ENCODE peak calls at places on chromosome 16, in ten cellular contexts. Y is neural progenitor cell, K is endodermal cell, B is mammary epithelial cell, F is thoracic aorta, E is MM.1S, G is adrenal gland, P is cardiac muscle cell, O is mucosa of descending colon, J is left ventricle myocardium inferior. W is an unnamed sample. For H3K4me1, the result is how much of the 10 kb centered on the place peaks cover.

GRCh38 chr16:85173981-85174751 is 61.9 kb upstream of the CIBAR2 start:
- DNase-seq in Y (peak), K (peak), B (peak), F (no peak), E (no peak), G (peak), P (peak), O (peak), J (no peak), W (peak)

GRCh38 chr16:70686376-70687171 is 721 bp upstream of the MTSS2 start:
- DNase-seq in Y (no peak), K (peak), B (no peak), F (no peak), E (no peak), G (no peak), P (no peak), O (no peak), J (no peak), W (no peak)

GRCh38 chr16:53115773-53116172 is 61.0 kb downstream of the CHD9 start:
- DNase-seq in Y (no peak), K (no peak), B (no peak), F (no peak), E (no peak), G (no peak), P (no peak), O (no peak), J (no peak), W (no peak)

GRCh38 chr16:75092777-75093176 is 23.8 kb downstream of the LDHD start:
- DNase-seq in Y (no peak), K (no peak), B (no peak), F (no peak), E (no peak), G (no peak), P (no peak), O (peak), J (no peak), W (peak)

GRCh38 chr16:72995151-72995881 is 52.6 kb downstream of the ZFHX3 start:
- DNase-seq in Y (peak), K (peak), B (no peak), F (no peak), E (no peak), G (no peak), P (no peak), O (no peak), J (no peak), W (peak)

GRCh38 chr16:10040136-10041080 is 141.8 kb downstream of the GRIN2A start:
- DNase-seq in Y (peak), K (peak), B (no peak), F (no peak), E (no peak), G (no peak), P (no peak), O (no peak), J (no peak), W (no peak)

GRCh38 chr16:47033176-47033575 is 59.7 kb upstream of the DNAJA2 start:
- DNase-seq in Y (no peak), K (no peak), B (no peak), F (no peak), E (no peak), G (no peak), P (no peak), O (no peak), J (no peak), W (no peak)

GRCh38 chr16:22296225-22297113 is 740 bp upstream of the POLR3E start:
- DNase-seq in Y (peak), K (no peak), B (no peak), F (no peak), E (peak), G (no peak), P (no peak), O (peak), J (no peak), W (no peak)

GRCh38 chr16:89365044-89365467 is 125.3 kb downstream of the ANKRD11 start:
- DNase-seq in Y (no peak), K (no peak), B (peak), F (no peak), E (no peak), G (no peak), P (peak), O (no peak), J (no peak), W (no peak)

GRCh38 chr16:4957720-4958509 is at the start of gene SEC14L5:
- DNase-seq in Y (peak), K (peak), B (peak), F (peak), E (peak), G (peak), P (peak), O (peak), J (peak), W (peak)

GRCh38 chr16:67968440-67969285 is at the start of gene SLC12A4:
- DNase-seq in Y (peak), K (peak), B (peak), F (peak), E (peak), G (peak), P (peak), O (peak), J (peak), W (peak)

GRCh38 chr16:12258806-12259205 is 282.3 kb downstream of the SNX29 start:
- DNase-seq in Y (no peak), K (no peak), B (no peak), F (no peak), E (no peak), G (no peak), P (no peak), O (no peak), J (no peak), W (no peak)

GRCh38 chr16:82396509-82396908 is 226.5 kb upstream of the MPHOSPH6 start:
- DNase-seq in Y (no peak), K (no peak), B (no peak), F (no peak), E (no peak), G (no peak), P (no peak), O (no peak), J (no peak), W (no peak)

GRCh38 chr16:89319883-89320716 is 102.6 kb downstream of the ZNF778 start:
- DNase-seq in Y (no peak), K (no peak), B (peak), F (peak), E (peak), G (peak), P (peak), O (no peak), J (no peak), W (peak)

GRCh38 chr16:48136547-48137360 is 19.0 kb downstream of the ABCC12 start:
- DNase-seq in Y (no peak), K (no peak), B (no peak), F (no peak), E (no peak), G (peak), P (peak), O (no peak), J (no peak), W (no peak)

GRCh38 chr16:49664221-49665215 is 191.4 kb downstream of the ZNF423 start:
- DNase-seq in Y (no peak), K (no peak), B (no peak), F (no peak), E (no peak), G (no peak), P (peak), O (no peak), J (peak), W (no peak)

GRCh38 chr16:74738134-74738541 is 36.5 kb downstream of the FA2H start:
- DNase-seq in Y (peak), K (peak), B (no peak), F (no peak), E (no peak), G (no peak), P (no peak), O (no peak), J (no peak), W (peak)

GRCh38 chr16:59121411-59121810 is 387.3 kb upstream of the GOT2 start:
- DNase-seq in Y (no peak), K (no peak), B (no peak), F (no peak), E (no peak), G (no peak), P (no peak), O (no peak), J (no peak), W (no peak)

DNA sequence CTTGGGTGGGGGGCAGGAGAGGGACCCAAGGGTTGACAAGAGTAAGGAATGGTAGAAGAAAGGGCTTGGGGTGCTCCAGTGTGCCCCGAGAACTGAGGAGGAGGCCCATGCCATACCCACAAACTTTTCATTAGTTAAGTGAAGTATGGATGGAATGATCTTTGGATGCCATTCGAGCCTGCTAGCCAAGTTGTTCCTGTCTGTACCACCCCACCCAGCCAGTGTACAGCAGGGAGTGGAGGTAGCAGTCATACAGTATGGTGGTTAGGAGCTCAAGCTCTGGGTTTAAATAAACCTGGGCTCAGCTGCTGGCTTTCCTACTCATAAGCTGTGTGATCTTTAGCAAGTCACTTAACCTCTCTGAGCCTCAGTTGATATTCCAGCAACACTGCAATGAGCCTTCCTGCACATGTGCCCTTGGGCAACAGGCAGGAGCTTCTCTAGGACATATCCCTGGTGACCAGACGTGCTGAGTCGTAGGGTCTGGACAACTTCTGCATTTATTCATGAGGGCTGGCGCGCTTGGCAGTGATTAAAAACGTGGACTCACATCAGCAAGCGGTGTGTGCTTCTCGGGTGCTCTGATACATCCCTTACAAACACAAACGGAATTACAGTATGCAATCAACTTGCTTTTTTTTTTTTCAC is 22.9 kb downstream of the ITPRIPL2 start:
- DNase-seq in Y (no peak), K (no peak), B (peak), F (no peak), E (no peak), G (peak), P (no peak), O (peak), J (no peak), W (peak)
- H3K4me1 ChIP-seq in Y (under half), K (under half), B (under half), F (under half), E (under half), G (under half), P (under half), O (under half), J (half or more), W (under half)

GRCh38 chr16:52071101-52071500 is 475.8 kb downstream of the TOX3 start:
- DNase-seq in Y (no peak), K (no peak), B (no peak), F (no peak), E (no peak), G (no peak), P (no peak), O (no peak), J (no peak), W (no peak)

GRCh38 chr16:52070341-52071057 is 476.4 kb downstream of the TOX3 start:
- DNase-seq in Y (no peak), K (no peak), B (no peak), F (no peak), E (no peak), G (no peak), P (no peak), O (no peak), J (no peak), W (no peak)

GRCh38 chr16:52068447-52069074 is 478.4 kb downstream of the TOX3 start:
- DNase-seq in Y (peak), K (peak), B (peak), F (no peak), E (peak), G (peak), P (peak), O (peak), J (no peak), W (peak)

GRCh38 chr16:52066951-52067350 is 480.0 kb downstream of the TOX3 start:
- DNase-seq in Y (no peak), K (no peak), B (no peak), F (no peak), E (no peak), G (no peak), P (no peak), O (no peak), J (no peak), W (no peak)

GRCh38 chr16:52069866-52070265 is 477.1 kb downstream of the TOX3 start:
- DNase-seq in Y (peak), K (peak), B (peak), F (no peak), E (no peak), G (no peak), P (peak), O (no peak), J (no peak), W (no peak)
- TF ChIP-seq CTCF in Y (peak), K (peak), B (peak), F (no peak), E (no peak), G (no peak), P (peak), O (no peak), J (peak), W (no peak)

DNA sequence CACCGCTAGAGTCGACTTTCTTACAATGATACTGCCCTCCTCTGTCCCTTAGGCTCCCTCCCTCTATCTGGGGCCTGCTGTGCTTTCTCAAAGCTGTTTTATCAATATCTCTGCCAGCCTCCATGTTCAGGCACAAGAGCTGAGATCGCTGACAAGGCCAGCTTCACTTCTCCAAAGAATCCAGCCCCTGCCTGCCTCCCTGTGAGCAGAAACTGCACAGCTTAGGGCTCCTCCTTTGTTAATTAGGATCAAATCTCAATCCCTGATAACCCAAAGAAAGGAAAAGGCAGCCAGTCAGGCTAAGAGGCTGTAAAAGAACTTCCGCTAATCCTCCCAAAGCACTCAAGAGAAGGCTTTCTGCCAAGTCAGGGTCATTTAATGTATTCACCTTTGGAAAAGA is 616.0 kb upstream of the CDH11 start:
- DNase-seq in Y (peak), K (peak), B (no peak), F (no peak), E (no peak), G (no peak), P (peak), O (no peak), J (no peak), W (no peak)
- H3K4me1 ChIP-seq in Y (under half), K (under half), B (under half), F (under half), E (under half), G (under half), P (under half), O (under half), J (under half), W (under half)

GRCh38 chr16:8355714-8356113 is 234.6 kb downstream of the TMEM114 start:
- DNase-seq in Y (peak), K (peak), B (no peak), F (no peak), E (no peak), G (no peak), P (no peak), O (no peak), J (no peak), W (no peak)
- TF ChIP-seq CTCF in Y (peak), K (peak), B (no peak), F (no peak), E (no peak), G (no peak), P (no peak), O (no peak), J (no peak), W (no peak)

DNA sequence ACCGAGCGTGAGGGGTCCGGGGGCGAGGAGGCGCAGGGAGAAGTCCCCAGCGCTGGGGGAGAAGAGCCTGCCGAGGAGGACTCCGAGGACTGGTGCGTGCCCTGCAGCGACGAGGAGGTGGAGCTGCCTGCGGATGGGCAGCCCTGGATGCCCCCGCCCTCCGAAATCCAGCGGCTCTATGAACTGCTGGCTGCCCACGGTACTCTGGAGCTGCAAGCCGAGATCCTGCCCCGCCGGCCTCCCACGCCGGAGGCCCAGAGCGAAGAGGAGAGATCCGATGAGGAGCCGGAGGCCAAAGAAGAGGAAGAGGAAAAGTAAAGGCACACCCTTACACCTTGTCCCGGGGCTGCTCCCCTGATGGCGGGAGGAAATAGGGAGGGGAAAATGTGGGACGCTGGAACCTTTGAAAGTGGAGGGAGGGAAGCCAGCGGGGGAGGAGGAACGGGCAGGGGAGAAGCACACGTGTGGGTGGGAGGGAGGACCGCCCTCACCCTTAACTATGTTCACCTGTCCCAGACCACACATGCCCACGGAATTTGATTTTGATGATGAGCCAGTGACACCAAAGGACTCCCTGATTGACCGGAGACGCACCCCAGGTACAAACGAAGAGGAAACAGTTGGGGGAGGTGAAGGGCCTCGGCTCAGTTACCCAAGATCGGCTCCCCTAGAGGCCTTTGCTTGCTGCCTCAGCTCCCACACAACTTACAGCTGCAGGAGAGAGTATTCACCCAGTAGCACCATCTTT is 916 bp downstream of the PAGR1 start:
- DNase-seq in Y (peak), K (peak), B (peak), F (no peak), E (peak), G (peak), P (peak), O (peak), J (peak), W (peak)
- H3K4me1 ChIP-seq in Y (under half), K (under half), B (under half), F (under half), E (under half), G (half or more), P (under half), O (half or more), J (half or more), W (half or more)

GRCh38 chr16:2295056-2295798 is 27.3 kb upstream of the RNPS1 start:
- DNase-seq in Y (no peak), K (no peak), B (no peak), F (no peak), E (peak), G (no peak), P (no peak), O (no peak), J (no peak), W (no peak)

GRCh38 chr16:2299121-2299914 is 31.4 kb upstream of the RNPS1 start:
- DNase-seq in Y (no peak), K (no peak), B (no peak), F (no peak), E (no peak), G (no peak), P (no peak), O (no peak), J (no peak), W (no peak)

GRCh38 chr16:2298621-2299020 is 30.7 kb upstream of the RNPS1 start:
- DNase-seq in Y (no peak), K (no peak), B (no peak), F (no peak), E (no peak), G (no peak), P (no peak), O (no peak), J (no peak), W (no peak)

GRCh38 chr16:2297506-2297860 is 29.6 kb upstream of the RNPS1 start:
- DNase-seq in Y (no peak), K (no peak), B (no peak), F (no peak), E (no peak), G (no peak), P (no peak), O (no peak), J (no peak), W (no peak)

GRCh38 chr16:2296662-2297505 is 29.0 kb upstream of the RNPS1 start:
- DNase-seq in Y (peak), K (peak), B (no peak), F (no peak), E (peak), G (peak), P (peak), O (peak), J (no peak), W (no peak)
- TF ChIP-seq CTCF in Y (peak), K (peak), B (peak), F (peak), E (peak), G (peak), P (peak), O (no peak), J (peak), W (peak)

DNA sequence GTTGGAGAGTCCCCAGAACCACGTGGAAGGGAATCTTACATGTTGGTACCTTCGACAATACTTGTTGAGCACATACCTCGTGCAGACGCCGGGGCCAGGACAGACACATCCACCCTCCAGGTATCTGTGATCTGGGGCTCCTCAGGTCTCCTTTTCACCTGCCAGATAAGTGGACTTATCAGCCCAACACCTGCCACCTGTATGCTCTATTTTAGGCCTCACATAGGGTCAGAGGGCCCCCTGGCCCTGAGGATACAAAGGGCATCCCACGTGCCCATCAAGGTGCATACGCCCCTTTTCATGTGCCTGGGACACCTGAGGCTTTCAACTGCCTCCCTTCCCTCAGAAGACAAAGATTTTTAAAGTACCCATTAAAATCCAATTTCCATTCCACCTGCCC is 212.7 kb downstream of the MRTFB start:
- DNase-seq in Y (no peak), K (peak), B (no peak), F (no peak), E (no peak), G (no peak), P (no peak), O (no peak), J (no peak), W (no peak)
- H3K4me1 ChIP-seq in Y (under half), K (under half), B (under half), F (under half), E (under half), G (under half), P (under half), O (under half), J (under half), W (under half)

W was measured in transverse colon.